ENCODE peak calls at places on chromosomes 6 and 20, in seven cellular contexts. One of them, this sample, is unnamed.

GRCh38 chr6:42250509-42250908 is 32.8 kb upstream of the MRPS10 start:
- ATAC-seq in Panc1: no peak
- ATAC-seq in left ventricle myocardium superior: no peak
- ATAC-seq in T-cell: no peak
- ATAC-seq in pancreas: no peak
- ATAC-seq in Right ventricle myocardium inferior: no peak
- ATAC-seq in right cardiac atrium: no peak
- ATAC-seq in this sample: no peak

GRCh38 chr6:138442663-138443062 is 38.6 kb downstream of the HEBP2 start:
- ATAC-seq in Panc1: no peak
- ATAC-seq in Right ventricle myocardium inferior: no peak
- ATAC-seq in pancreas: no peak
- ATAC-seq in right cardiac atrium: no peak
- ATAC-seq in left ventricle myocardium superior: no peak
- ATAC-seq in T-cell: no peak
- ATAC-seq in this sample: no peak

GRCh38 chr6:4021862-4022715 is 56.8 kb downstream of the FAM217A start:
- ATAC-seq in right cardiac atrium: no peak
- ATAC-seq in Panc1: peak
- ATAC-seq in T-cell: no peak
- ATAC-seq in left ventricle myocardium superior: peak
- ATAC-seq in pancreas: peak
- ATAC-seq in Right ventricle myocardium inferior: no peak
- ATAC-seq in this sample: no peak

GRCh38 chr6:68636710-68637470 is 1.8 kb downstream of the ADGRB3 start:
- ATAC-seq in right cardiac atrium: no peak
- ATAC-seq in T-cell: no peak
- ATAC-seq in Right ventricle myocardium inferior: no peak
- ATAC-seq in Panc1: no peak
- ATAC-seq in pancreas: no peak
- ATAC-seq in left ventricle myocardium superior: no peak
- ATAC-seq in this sample: no peak

GRCh38 chr6:43790031-43790430 is 20.0 kb downstream of the VEGFA start:
- ATAC-seq in Right ventricle myocardium inferior: peak
- ATAC-seq in Panc1: no peak
- ATAC-seq in pancreas: peak
- ATAC-seq in right cardiac atrium: peak
- ATAC-seq in left ventricle myocardium superior: peak
- ATAC-seq in T-cell: no peak
- ATAC-seq in this sample: peak

GRCh38 chr6:70684794-70685493 is 17.3 kb downstream of the SMAP1 start:
- ATAC-seq in pancreas: peak
- ATAC-seq in right cardiac atrium: no peak
- ATAC-seq in Panc1: peak
- ATAC-seq in T-cell: no peak
- ATAC-seq in Right ventricle myocardium inferior: no peak
- ATAC-seq in left ventricle myocardium superior: peak
- ATAC-seq in this sample: no peak

GRCh38 chr6:52514514-52514913 is 62.3 kb downstream of the TRAM2 start:
- ATAC-seq in pancreas: peak
- ATAC-seq in T-cell: no peak
- ATAC-seq in Panc1: no peak
- ATAC-seq in Right ventricle myocardium inferior: peak
- ATAC-seq in right cardiac atrium: no peak
- ATAC-seq in left ventricle myocardium superior: peak
- ATAC-seq in this sample: peak

GRCh38 chr6:150485559-150486517 is 113.8 kb upstream of the PLEKHG1 start:
- ATAC-seq in pancreas: no peak
- ATAC-seq in Panc1: no peak
- ATAC-seq in left ventricle myocardium superior: peak
- ATAC-seq in T-cell: no peak
- ATAC-seq in right cardiac atrium: no peak
- ATAC-seq in Right ventricle myocardium inferior: no peak
- ATAC-seq in this sample: no peak

GRCh38 chr20:9616455-9616805 is 102.0 kb downstream of the LAMP5 start:
- ATAC-seq in T-cell: no peak
- ATAC-seq in pancreas: no peak
- ATAC-seq in left ventricle myocardium superior: no peak
- ATAC-seq in right cardiac atrium: no peak
- ATAC-seq in Panc1: no peak
- ATAC-seq in Right ventricle myocardium inferior: no peak
- ATAC-seq in this sample: no peak

GRCh38 chr6:90103056-90103793 is 193.4 kb downstream of the BACH2 start:
- ATAC-seq in left ventricle myocardium superior: no peak
- ATAC-seq in Right ventricle myocardium inferior: no peak
- ATAC-seq in T-cell: peak
- ATAC-seq in right cardiac atrium: no peak
- ATAC-seq in pancreas: peak
- ATAC-seq in Panc1: no peak
- ATAC-seq in this sample: no peak

GRCh38 chr6:128167552-128167951 is 266.7 kb upstream of the THEMIS start:
- ATAC-seq in right cardiac atrium: no peak
- ATAC-seq in T-cell: no peak
- ATAC-seq in pancreas: no peak
- ATAC-seq in Panc1: no peak
- ATAC-seq in left ventricle myocardium superior: no peak
- ATAC-seq in Right ventricle myocardium inferior: no peak
- ATAC-seq in this sample: no peak

GRCh38 chr6:56359201-56359899 is 112.0 kb upstream of the COL21A1 start:
- ATAC-seq in right cardiac atrium: peak
- ATAC-seq in Right ventricle myocardium inferior: peak
- ATAC-seq in left ventricle myocardium superior: peak
- ATAC-seq in Panc1: peak
- ATAC-seq in T-cell: no peak
- ATAC-seq in pancreas: peak
- ATAC-seq in this sample: peak

GRCh38 chr6:39791311-39791710 is 865 bp upstream of the DAAM2 start:
- ATAC-seq in Right ventricle myocardium inferior: peak
- ATAC-seq in right cardiac atrium: no peak
- ATAC-seq in left ventricle myocardium superior: peak
- ATAC-seq in T-cell: no peak
- ATAC-seq in pancreas: peak
- ATAC-seq in Panc1: no peak
- ATAC-seq in this sample: no peak

GRCh38 chr20:10651227-10651990 is 22.4 kb downstream of the JAG1 start:
- ATAC-seq in right cardiac atrium: no peak
- ATAC-seq in pancreas: no peak
- ATAC-seq in T-cell: no peak
- ATAC-seq in Right ventricle myocardium inferior: no peak
- ATAC-seq in left ventricle myocardium superior: peak
- ATAC-seq in Panc1: peak
- ATAC-seq in this sample: peak

GRCh38 chr20:37856932-37857660 is 45.8 kb upstream of the VSTM2L start:
- ATAC-seq in Right ventricle myocardium inferior: no peak
- ATAC-seq in left ventricle myocardium superior: peak
- ATAC-seq in right cardiac atrium: no peak
- ATAC-seq in pancreas: peak
- ATAC-seq in Panc1: no peak
- ATAC-seq in T-cell: no peak
- ATAC-seq in this sample: no peak

GRCh38 chr6:7900621-7901020 is 10.0 kb downstream of the TXNDC5 start:
- ATAC-seq in T-cell: no peak
- ATAC-seq in right cardiac atrium: no peak
- ATAC-seq in pancreas: no peak
- ATAC-seq in Right ventricle myocardium inferior: no peak
- ATAC-seq in left ventricle myocardium superior: no peak
- ATAC-seq in Panc1: no peak
- ATAC-seq in this sample: no peak

GRCh38 chr6:3523288-3523670 is 66.4 kb upstream of the SLC22A23 start:
- ATAC-seq in right cardiac atrium: peak
- ATAC-seq in Right ventricle myocardium inferior: peak
- ATAC-seq in Panc1: no peak
- ATAC-seq in T-cell: no peak
- ATAC-seq in left ventricle myocardium superior: peak
- ATAC-seq in pancreas: no peak
- ATAC-seq in this sample: no peak

GRCh38 chr6:9240861-9241260 is 805.5 kb upstream of the SLC35B3 start:
- ATAC-seq in Right ventricle myocardium inferior: no peak
- ATAC-seq in right cardiac atrium: no peak
- ATAC-seq in Panc1: no peak
- ATAC-seq in pancreas: no peak
- ATAC-seq in T-cell: no peak
- ATAC-seq in left ventricle myocardium superior: no peak
- ATAC-seq in this sample: no peak

GRCh38 chr20:40536866-40537265 is 152.2 kb downstream of the MAFB start:
- ATAC-seq in Panc1: no peak
- ATAC-seq in pancreas: no peak
- ATAC-seq in right cardiac atrium: no peak
- ATAC-seq in Right ventricle myocardium inferior: no peak
- ATAC-seq in T-cell: no peak
- ATAC-seq in left ventricle myocardium superior: no peak
- ATAC-seq in this sample: no peak

GRCh38 chr6:105780146-105780860 is 305.8 kb upstream of the PRDM1 start:
- ATAC-seq in right cardiac atrium: no peak
- ATAC-seq in Panc1: no peak
- ATAC-seq in pancreas: no peak
- ATAC-seq in Right ventricle myocardium inferior: no peak
- ATAC-seq in left ventricle myocardium superior: no peak
- ATAC-seq in T-cell: no peak
- ATAC-seq in this sample: no peak

GRCh38 chr6:38080349-38080748 is 260.8 kb downstream of the ZFAND3 start:
- ATAC-seq in pancreas: no peak
- ATAC-seq in Panc1: no peak
- ATAC-seq in left ventricle myocardium superior: no peak
- ATAC-seq in Right ventricle myocardium inferior: no peak
- ATAC-seq in T-cell: no peak
- ATAC-seq in right cardiac atrium: no peak
- ATAC-seq in this sample: no peak

GRCh38 chr6:5619249-5619648 is 357.9 kb downstream of the FARS2 start:
- ATAC-seq in pancreas: no peak
- ATAC-seq in Right ventricle myocardium inferior: no peak
- ATAC-seq in T-cell: peak
- ATAC-seq in left ventricle myocardium superior: no peak
- ATAC-seq in Panc1: no peak
- ATAC-seq in right cardiac atrium: no peak
- ATAC-seq in this sample: no peak

GRCh38 chr6:155292711-155293110 is 21.6 kb downstream of the TFB1M start:
- ATAC-seq in Panc1: no peak
- ATAC-seq in Right ventricle myocardium inferior: no peak
- ATAC-seq in T-cell: no peak
- ATAC-seq in right cardiac atrium: no peak
- ATAC-seq in pancreas: no peak
- ATAC-seq in left ventricle myocardium superior: no peak
- ATAC-seq in this sample: no peak

GRCh38 chr6:104943781-104944180 is 13.1 kb upstream of the LIN28B start:
- ATAC-seq in Right ventricle myocardium inferior: no peak
- ATAC-seq in T-cell: no peak
- ATAC-seq in Panc1: no peak
- ATAC-seq in left ventricle myocardium superior: no peak
- ATAC-seq in right cardiac atrium: no peak
- ATAC-seq in pancreas: no peak
- ATAC-seq in this sample: no peak

GRCh38 chr20:3646067-3646440 is 17.1 kb downstream of the GFRA4 start:
- ATAC-seq in right cardiac atrium: no peak
- ATAC-seq in pancreas: no peak
- ATAC-seq in Right ventricle myocardium inferior: no peak
- ATAC-seq in T-cell: no peak
- ATAC-seq in Panc1: no peak
- ATAC-seq in left ventricle myocardium superior: no peak
- ATAC-seq in this sample: no peak

This sample was measured in gastroesophageal sphincter.